ENCODE peak calls at places on chromosomes 7 and 10, in four cellular contexts. Y, D, P and J are unnamed samples.
A peak's percentile ranks its signal among the peaks of the same experiment; 100 is the strongest.

GRCh38 chr10:11012476-11012875 is 5.2 kb upstream of the CELF2 start:
- DNase-seq in P (no peak), Y (no peak), D (peak; percentile 64), J (no peak)

GRCh38 chr10:71746344-71747037 is 26.8 kb downstream of the VSIR start:
- DNase-seq in P (no peak), Y (no peak), D (peak; percentile 71), J (no peak)

GRCh38 chr7:99499356-99499712 is 747 bp downstream of the ZNF394 start:
- DNase-seq in D (no peak), Y (no peak), P (no peak), J (peak; percentile 36)

GRCh38 chr7:85528581-85528980 is 341.7 kb upstream of the SEMA3D start:
- DNase-seq in Y (no peak), P (no peak), D (no peak), J (no peak)

GRCh38 chr7:130298927-130299326 is 6.0 kb downstream of the CPA4 start:
- DNase-seq in P (no peak), D (no peak), Y (no peak), J (no peak)

GRCh38 chr7:82032899-82033298 is 263.1 kb upstream of the HGF start:
- DNase-seq in D (no peak), P (no peak), Y (no peak), J (no peak)

GRCh38 chr10:82256275-82256674 is 381.3 kb downstream of the NRG3 start:
- DNase-seq in P (no peak), Y (no peak), D (no peak), J (no peak)

GRCh38 chr10:59536151-59536550 is 173.5 kb downstream of the SLC16A9 start:
- DNase-seq in Y (no peak), P (no peak), D (no peak), J (no peak)

GRCh38 chr10:68955414-68955785 is 570 bp upstream of the DDX21 start:
- DNase-seq in Y (no peak), D (no peak), P (no peak), J (no peak)

GRCh38 chr7:107078517-107078966 is 34.0 kb downstream of the PRKAR2B start:
- DNase-seq in D (peak; percentile 63), Y (no peak), P (no peak), J (no peak)

GRCh38 chr10:43773736-43774135 is 125.1 kb upstream of the ZNF32 start:
- DNase-seq in P (no peak), D (no peak), Y (no peak), J (no peak)

GRCh38 chr7:4631664-4632171 is 50.4 kb upstream of the FOXK1 start:
- DNase-seq in D (peak; percentile 84), Y (no peak), P (peak; percentile 77), J (no peak)

GRCh38 chr7:40763319-40764287 is 628.8 kb downstream of the SUGCT start:
- DNase-seq in Y (no peak), D (no peak), P (no peak), J (no peak)

GRCh38 chr10:35172574-35172973 is 45.9 kb downstream of the CREM start:
- DNase-seq in Y (no peak), P (no peak), D (no peak), J (no peak)

GRCh38 chr10:56090914-56091540 is 270.0 kb downstream of the ZWINT start:
- DNase-seq in Y (no peak), P (no peak), D (no peak), J (no peak)